ENCODE peak calls at places on chromosomes 4 and X, in five cellular contexts. One of them, this sample, is unnamed.

GRCh38 chr4:3657917-3658913 is 108.0 kb upstream of the ADRA2C start:
- DNase-seq in K562: no peak
- DNase-seq in GM12878: no peak
- DNase-seq in SK-N-SH: peak; percentile 81
- DNase-seq in HepG2: no peak
- DNase-seq in this sample: no peak

GRCh38 chr4:142909908-142910307 is 63.8 kb upstream of the INPP4B start:
- DNase-seq in GM12878: no peak
- DNase-seq in SK-N-SH: no peak
- DNase-seq in K562: no peak
- DNase-seq in HepG2: no peak
- DNase-seq in this sample: no peak

GRCh38 chr4:143273170-143273917 is 63.3 kb upstream of the GAB1 start:
- DNase-seq in GM12878: no peak
- DNase-seq in SK-N-SH: no peak
- DNase-seq in K562: no peak
- DNase-seq in HepG2: no peak
- DNase-seq in this sample: no peak

GRCh38 chrX:72545990-72546389 is 26.7 kb downstream of the HDAC8 start:
- DNase-seq in HepG2: peak; percentile 2
- DNase-seq in GM12878: no peak
- DNase-seq in SK-N-SH: no peak
- DNase-seq in K562: no peak
- DNase-seq in this sample: peak; percentile 44

GRCh38 chr4:7134737-7135388 is 57.5 kb upstream of the SORCS2 start:
- DNase-seq in HepG2: no peak
- DNase-seq in K562: no peak
- DNase-seq in GM12878: no peak
- DNase-seq in SK-N-SH: no peak
- DNase-seq in this sample: no peak

GRCh38 chr4:114036426-114036825 is 57.0 kb upstream of the ARSJ start:
- DNase-seq in HepG2: no peak
- DNase-seq in SK-N-SH: no peak
- DNase-seq in K562: no peak
- DNase-seq in GM12878: no peak
- DNase-seq in this sample: no peak

GRCh38 chr4:141645611-141646340 is 9.4 kb downstream of the IL15 start:
- DNase-seq in K562: no peak
- DNase-seq in HepG2: no peak
- DNase-seq in SK-N-SH: no peak
- DNase-seq in GM12878: no peak
- DNase-seq in this sample: no peak

GRCh38 chrX:71814123-71814912 is 51.2 kb downstream of the CXorf49B start:
- DNase-seq in SK-N-SH: no peak
- DNase-seq in HepG2: no peak
- DNase-seq in K562: no peak
- DNase-seq in GM12878: no peak
- DNase-seq in this sample: no peak

GRCh38 chr4:180827193-180827592 is 1416.0 kb upstream of the TENM3 start:
- DNase-seq in K562: no peak
- DNase-seq in HepG2: peak; percentile 5
- DNase-seq in GM12878: no peak
- DNase-seq in SK-N-SH: no peak
- DNase-seq in this sample: no peak

GRCh38 chrX:14073561-14073960 is 43.9 kb upstream of the GEMIN8 start:
- DNase-seq in SK-N-SH: no peak
- DNase-seq in K562: no peak
- DNase-seq in HepG2: no peak
- DNase-seq in GM12878: no peak
- DNase-seq in this sample: no peak

GRCh38 chr4:8723222-8723980 is 130.8 kb downstream of the CPZ start:
- DNase-seq in HepG2: no peak
- DNase-seq in GM12878: no peak
- DNase-seq in K562: no peak
- DNase-seq in SK-N-SH: no peak
- DNase-seq in this sample: no peak

GRCh38 chr4:86939737-86940141 is 4.9 kb downstream of the AFF1 start:
- DNase-seq in GM12878: peak; percentile 98
- DNase-seq in SK-N-SH: no peak
- DNase-seq in HepG2: no peak
- DNase-seq in K562: no peak
- DNase-seq in this sample: no peak

GRCh38 chr4:165537028-165537648 is 158.3 kb downstream of the CPE start:
- DNase-seq in HepG2: peak; percentile 40
- DNase-seq in SK-N-SH: peak; percentile 32
- DNase-seq in K562: peak; percentile 46
- DNase-seq in GM12878: no peak
- DNase-seq in this sample: peak; percentile 50

GRCh38 chr4:89737888-89738287 is 99.1 kb downstream of the SNCA start:
- DNase-seq in GM12878: no peak
- DNase-seq in HepG2: no peak
- DNase-seq in SK-N-SH: no peak
- DNase-seq in K562: no peak
- DNase-seq in this sample: no peak

GRCh38 chr4:122716825-122717448 is 15.6 kb upstream of the BBS12 start:
- DNase-seq in HepG2: peak; percentile 50
- DNase-seq in GM12878: no peak
- DNase-seq in K562: peak; percentile 80
- DNase-seq in SK-N-SH: peak; percentile 67
- DNase-seq in this sample: peak; percentile 63

GRCh38 chr4:26410385-26411293 is 79.6 kb downstream of the CCKAR start:
- DNase-seq in SK-N-SH: peak; percentile 40
- DNase-seq in GM12878: peak; percentile 44
- DNase-seq in HepG2: peak; percentile 44
- DNase-seq in K562: peak; percentile 15
- DNase-seq in this sample: peak; percentile 14

GRCh38 chr4:929970-930625 is 2.0 kb downstream of the GAK start:
- DNase-seq in SK-N-SH: peak; percentile 3
- DNase-seq in HepG2: peak; percentile 50
- DNase-seq in K562: no peak
- DNase-seq in GM12878: no peak
- DNase-seq in this sample: no peak

GRCh38 chrX:72566448-72566847 is 6.2 kb downstream of the HDAC8 start:
- DNase-seq in HepG2: no peak
- DNase-seq in K562: no peak
- DNase-seq in GM12878: no peak
- DNase-seq in SK-N-SH: no peak
- DNase-seq in this sample: no peak

DNA sequence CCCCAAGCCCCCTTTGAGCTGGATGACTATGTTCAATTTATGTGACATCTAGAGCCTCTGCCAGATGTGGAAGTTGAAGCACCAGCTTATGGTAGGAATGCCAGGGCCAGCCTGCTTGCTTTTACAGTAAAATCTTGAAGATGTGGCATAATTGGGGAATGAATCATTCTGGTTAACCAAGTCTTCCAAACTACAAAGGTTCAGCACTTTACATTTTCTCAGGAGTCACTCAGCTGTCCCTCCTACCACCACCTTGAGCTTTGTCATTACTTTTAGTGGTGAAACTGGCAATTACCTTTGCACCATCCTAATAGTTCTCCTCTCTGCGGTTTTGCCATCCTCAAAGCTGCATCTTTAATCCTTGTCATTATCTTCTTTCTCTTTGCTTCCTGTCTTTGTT is 172.2 kb downstream of the HS6ST2 start:
- DNase-seq in K562: no peak
- DNase-seq in SK-N-SH: no peak
- DNase-seq in GM12878: no peak
- DNase-seq in HepG2: no peak
- DNase-seq in this sample: no peak
- TF ChIP-seq FOXM1 in K562: no peak
- TF ChIP-seq FOXM1 in SK-N-SH: no peak
- TF ChIP-seq FOXM1 in GM12878: no peak
- TF ChIP-seq FOXM1 in HepG2: no peak
- TF ChIP-seq FOXM1 in this sample: no peak

DNA sequence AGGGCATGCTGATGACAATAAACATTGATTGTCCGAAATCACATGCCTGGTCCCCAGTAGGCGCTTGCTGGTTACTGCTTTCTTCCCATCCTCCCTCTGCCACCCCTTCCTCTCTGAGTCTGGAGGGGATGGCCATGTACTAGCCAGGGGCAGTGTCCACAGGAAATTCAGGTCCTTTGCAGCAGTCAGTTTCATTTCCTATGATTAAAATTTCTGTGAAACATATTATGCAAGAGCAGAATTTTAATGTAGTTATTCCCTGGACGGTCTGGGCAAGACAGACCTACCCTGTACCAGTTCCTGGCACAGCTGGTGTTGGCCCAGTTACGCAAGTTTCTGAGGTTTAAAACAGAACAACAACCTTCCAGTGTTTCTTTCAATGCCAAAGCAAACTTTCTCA is 28.2 kb upstream of the TLR2 start:
- DNase-seq in SK-N-SH: no peak
- DNase-seq in GM12878: no peak
- DNase-seq in K562: no peak
- DNase-seq in HepG2: no peak
- DNase-seq in this sample: no peak
- TF ChIP-seq FOXM1 in SK-N-SH: no peak
- TF ChIP-seq FOXM1 in GM12878: no peak
- TF ChIP-seq FOXM1 in K562: no peak
- TF ChIP-seq FOXM1 in HepG2: no peak
- TF ChIP-seq FOXM1 in this sample: no peak

DNA sequence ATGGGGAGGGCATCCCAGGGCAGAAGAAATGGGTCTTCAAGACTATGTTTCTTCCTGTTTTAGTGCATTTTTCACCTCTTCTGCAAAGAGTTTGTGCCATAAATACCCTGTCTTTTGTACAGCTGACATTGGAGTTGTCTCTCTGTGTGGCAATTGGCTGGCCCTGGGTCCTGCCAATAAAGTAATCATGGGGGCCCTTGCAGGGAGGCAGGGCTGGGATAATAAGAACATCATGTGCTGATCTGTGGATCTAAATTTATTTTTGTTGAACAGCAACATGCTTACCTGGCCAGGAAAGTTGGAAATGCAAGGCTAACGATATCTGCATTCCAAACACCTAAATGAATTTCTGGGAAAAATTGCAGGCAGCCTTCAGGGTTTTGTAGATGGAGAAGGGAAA is 174.6 kb upstream of the GATB start:
- DNase-seq in GM12878: no peak
- DNase-seq in HepG2: no peak
- DNase-seq in SK-N-SH: no peak
- DNase-seq in K562: no peak
- DNase-seq in this sample: no peak
- TF ChIP-seq FOXM1 in GM12878: no peak
- TF ChIP-seq FOXM1 in HepG2: no peak
- TF ChIP-seq FOXM1 in SK-N-SH: no peak
- TF ChIP-seq FOXM1 in K562: no peak
- TF ChIP-seq FOXM1 in this sample: no peak

GRCh38 chr4:183097251-183098079 is 1.6 kb upstream of the WWC2 start:
- DNase-seq in SK-N-SH: no peak
- DNase-seq in K562: no peak
- DNase-seq in GM12878: no peak
- DNase-seq in HepG2: no peak
- DNase-seq in this sample: no peak
- TF ChIP-seq FOXM1 in SK-N-SH: no peak
- TF ChIP-seq FOXM1 in K562: no peak
- TF ChIP-seq FOXM1 in GM12878: no peak
- TF ChIP-seq FOXM1 in HepG2: no peak
- TF ChIP-seq FOXM1 in this sample: no peak

DNA sequence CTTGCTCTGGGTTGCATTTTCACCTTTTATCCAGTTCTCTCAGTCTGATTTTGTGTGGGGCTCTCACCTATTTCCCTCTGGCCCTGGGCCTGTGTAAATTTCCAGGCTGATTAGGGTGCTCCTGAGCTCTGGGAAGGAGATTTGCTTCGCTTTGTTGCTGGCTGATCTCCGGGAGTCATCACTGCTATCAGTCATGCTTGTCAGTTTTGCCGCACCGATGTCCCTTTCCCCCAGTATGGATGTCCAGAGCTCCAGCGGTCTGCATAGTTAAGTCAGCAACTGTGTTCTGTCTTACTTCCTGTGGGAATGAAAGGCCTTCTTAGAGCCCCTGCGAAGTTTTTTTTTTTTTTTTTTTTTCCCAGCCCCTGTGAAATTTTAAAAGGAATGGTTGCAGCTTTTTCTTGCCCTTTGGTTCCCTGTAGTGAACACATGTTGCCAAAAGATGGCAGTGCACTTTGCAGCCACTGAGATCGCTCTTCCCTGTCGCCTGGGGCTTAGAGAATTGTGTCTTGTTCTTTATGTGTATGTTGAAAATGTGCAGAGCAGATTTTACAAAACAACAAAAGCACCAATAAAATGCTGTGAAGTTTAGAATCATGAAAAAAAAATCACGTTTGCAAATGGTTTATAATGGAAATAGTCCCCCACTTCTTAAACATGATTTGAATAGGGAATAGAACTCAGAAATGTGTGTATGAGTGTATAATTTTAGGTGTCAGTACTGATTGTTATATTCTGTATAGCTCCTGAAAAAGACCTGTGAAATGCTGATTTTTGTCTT is 109.2 kb upstream of the SLC4A4 start:
- DNase-seq in SK-N-SH: peak; percentile 36
- DNase-seq in K562: peak; percentile 13
- DNase-seq in HepG2: peak; percentile 5
- DNase-seq in GM12878: no peak
- DNase-seq in this sample: peak; percentile 62
- TF ChIP-seq FOXM1 in SK-N-SH: no peak
- TF ChIP-seq FOXM1 in K562: no peak
- TF ChIP-seq FOXM1 in HepG2: no peak
- TF ChIP-seq FOXM1 in GM12878: no peak
- TF ChIP-seq FOXM1 in this sample: no peak

GRCh38 chrX:107744868-107745267 is 30.7 kb downstream of the TSC22D3 start:
- DNase-seq in HepG2: no peak
- DNase-seq in K562: no peak
- DNase-seq in GM12878: no peak
- DNase-seq in SK-N-SH: no peak
- DNase-seq in this sample: no peak
- TF ChIP-seq FOXM1 in HepG2: no peak
- TF ChIP-seq FOXM1 in K562: no peak
- TF ChIP-seq FOXM1 in GM12878: no peak
- TF ChIP-seq FOXM1 in SK-N-SH: no peak
- TF ChIP-seq FOXM1 in this sample: no peak

GRCh38 chr4:139912423-139912822 is 241.6 kb downstream of the MAML3 start:
- DNase-seq in HepG2: no peak
- DNase-seq in K562: no peak
- DNase-seq in GM12878: no peak
- DNase-seq in SK-N-SH: no peak
- DNase-seq in this sample: no peak

GRCh38 chr4:139913398-139913990 is 240.5 kb downstream of the MAML3 start:
- DNase-seq in GM12878: no peak
- DNase-seq in SK-N-SH: no peak
- DNase-seq in K562: no peak
- DNase-seq in HepG2: peak; percentile 44
- DNase-seq in this sample: no peak

GRCh38 chr4:139907001-139907809 is 241.6 kb downstream of the MGST2 start:
- DNase-seq in GM12878: peak; percentile 11
- DNase-seq in K562: no peak
- DNase-seq in HepG2: no peak
- DNase-seq in SK-N-SH: no peak
- DNase-seq in this sample: no peak

GRCh38 chr4:139909036-139909435 is 243.4 kb downstream of the MGST2 start:
- DNase-seq in K562: no peak
- DNase-seq in GM12878: no peak
- DNase-seq in HepG2: no peak
- DNase-seq in SK-N-SH: no peak
- DNase-seq in this sample: no peak

DNA sequence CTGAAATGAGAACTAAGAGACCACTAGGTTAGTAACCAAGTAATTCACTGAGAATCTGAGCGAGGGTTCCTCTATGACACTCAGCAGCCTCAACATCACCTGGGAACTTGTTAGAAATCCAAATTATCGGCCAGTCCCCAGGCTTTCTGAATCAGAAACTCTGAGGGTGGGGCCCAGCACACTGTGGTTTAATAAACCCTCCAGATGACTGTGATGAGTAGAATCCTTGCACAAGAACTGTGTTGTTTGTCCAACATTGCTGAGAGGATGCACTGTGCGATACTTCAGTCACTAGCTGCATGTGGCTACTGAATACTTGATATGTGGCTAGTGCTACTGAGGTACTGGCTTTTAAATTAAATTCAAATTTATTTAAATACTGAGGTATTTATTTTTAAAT is 243.9 kb downstream of the MAML3 start:
- DNase-seq in K562: no peak
- DNase-seq in GM12878: no peak
- DNase-seq in SK-N-SH: no peak
- DNase-seq in HepG2: no peak
- DNase-seq in this sample: no peak
- TF ChIP-seq FOXM1 in K562: no peak
- TF ChIP-seq FOXM1 in GM12878: no peak
- TF ChIP-seq FOXM1 in SK-N-SH: no peak
- TF ChIP-seq FOXM1 in HepG2: no peak
- TF ChIP-seq FOXM1 in this sample: no peak

This sample was measured in HEK293T.